ENCODE peak calls at places on chromosome 3, in five cellular contexts. One of them, this sample, is unnamed. For H3K4me1, the result is how much of the 10 kb centered on the place peaks cover.

GRCh38 chr3:15291589-15292541 is 40.5 kb downstream of the SH3BP5 start:
- DNase-seq in colonic mucosa: no peak
- DNase-seq in A549: no peak
- DNase-seq in thoracic aorta: no peak
- DNase-seq in mesenchymal stem cell: peak
- DNase-seq in this sample: no peak

GRCh38 chr3:9552252-9552999 is 1.2 kb downstream of the LHFPL4 start:
- DNase-seq in colonic mucosa: peak
- DNase-seq in A549: peak
- DNase-seq in thoracic aorta: no peak
- DNase-seq in mesenchymal stem cell: peak
- DNase-seq in this sample: no peak

GRCh38 chr3:11820540-11821041 is 26.1 kb downstream of the TAMM41 start:
- DNase-seq in colonic mucosa: no peak
- DNase-seq in A549: peak
- DNase-seq in thoracic aorta: no peak
- DNase-seq in mesenchymal stem cell: peak
- DNase-seq in this sample: no peak

GRCh38 chr3:24640330-24640877 is 145.8 kb upstream of the THRB start:
- DNase-seq in colonic mucosa: peak
- DNase-seq in A549: peak
- DNase-seq in thoracic aorta: no peak
- DNase-seq in mesenchymal stem cell: peak
- DNase-seq in this sample: no peak

GRCh38 chr3:53495518-53496501 is 1.4 kb downstream of the CACNA1D start:
- DNase-seq in colonic mucosa: peak
- DNase-seq in A549: no peak
- DNase-seq in thoracic aorta: no peak
- DNase-seq in mesenchymal stem cell: no peak
- DNase-seq in this sample: no peak

GRCh38 chr3:101102678-101103296 is 109.6 kb upstream of the ABI3BP start:
- DNase-seq in colonic mucosa: no peak
- DNase-seq in A549: no peak
- DNase-seq in thoracic aorta: no peak
- DNase-seq in mesenchymal stem cell: peak
- DNase-seq in this sample: no peak

GRCh38 chr3:197103766-197104165 is 74.1 kb upstream of the MELTF start:
- DNase-seq in colonic mucosa: no peak
- DNase-seq in A549: no peak
- DNase-seq in thoracic aorta: no peak
- DNase-seq in mesenchymal stem cell: peak
- DNase-seq in this sample: no peak

GRCh38 chr3:197001106-197001971 is 28.3 kb downstream of the MELTF start:
- DNase-seq in colonic mucosa: no peak
- DNase-seq in A549: no peak
- DNase-seq in thoracic aorta: no peak
- DNase-seq in mesenchymal stem cell: no peak
- DNase-seq in this sample: no peak

GRCh38 chr3:196268270-196269163 is 19.0 kb downstream of the PCYT1A start:
- DNase-seq in colonic mucosa: no peak
- DNase-seq in A549: peak
- DNase-seq in thoracic aorta: no peak
- DNase-seq in mesenchymal stem cell: peak
- DNase-seq in this sample: no peak

GRCh38 chr3:41304603-41305002 is 105.3 kb downstream of the CTNNB1 start:
- DNase-seq in colonic mucosa: no peak
- DNase-seq in A549: peak
- DNase-seq in thoracic aorta: no peak
- DNase-seq in mesenchymal stem cell: no peak
- DNase-seq in this sample: no peak

GRCh38 chr3:126358816-126359181 is 1.6 kb upstream of the KLF15 start:
- DNase-seq in colonic mucosa: no peak
- DNase-seq in A549: no peak
- DNase-seq in thoracic aorta: no peak
- DNase-seq in mesenchymal stem cell: no peak
- DNase-seq in this sample: no peak

GRCh38 chr3:180117381-180118163 is 80.8 kb upstream of the PEX5L start:
- DNase-seq in colonic mucosa: no peak
- DNase-seq in A549: no peak
- DNase-seq in thoracic aorta: no peak
- DNase-seq in mesenchymal stem cell: no peak
- DNase-seq in this sample: no peak

GRCh38 chr3:48268936-48269551 is 28.1 kb downstream of the ZNF589 start:
- DNase-seq in colonic mucosa: peak
- DNase-seq in A549: no peak
- DNase-seq in thoracic aorta: no peak
- DNase-seq in mesenchymal stem cell: no peak
- DNase-seq in this sample: peak

GRCh38 chr3:196753201-196753600 is 13.5 kb downstream of the PAK2 start:
- DNase-seq in colonic mucosa: no peak
- DNase-seq in A549: no peak
- DNase-seq in thoracic aorta: no peak
- DNase-seq in mesenchymal stem cell: no peak
- DNase-seq in this sample: no peak

GRCh38 chr3:129084501-129084900 is 23.9 kb downstream of the GP9 start:
- DNase-seq in colonic mucosa: no peak
- DNase-seq in A549: no peak
- DNase-seq in thoracic aorta: no peak
- DNase-seq in mesenchymal stem cell: no peak
- DNase-seq in this sample: no peak

GRCh38 chr3:133894334-133895207 is 1.1 kb downstream of the RAB6B start:
- DNase-seq in colonic mucosa: no peak
- DNase-seq in A549: no peak
- DNase-seq in thoracic aorta: no peak
- DNase-seq in mesenchymal stem cell: no peak
- DNase-seq in this sample: no peak

GRCh38 chr3:154304116-154304786 is 20.0 kb downstream of the DHX36 start:
- DNase-seq in colonic mucosa: no peak
- DNase-seq in A549: no peak
- DNase-seq in thoracic aorta: no peak
- DNase-seq in mesenchymal stem cell: no peak
- DNase-seq in this sample: no peak

GRCh38 chr3:119695480-119695879 is 7.3 kb upstream of the CFAP91 start:
- DNase-seq in colonic mucosa: no peak
- DNase-seq in A549: peak
- DNase-seq in thoracic aorta: no peak
- DNase-seq in mesenchymal stem cell: no peak
- DNase-seq in this sample: no peak

GRCh38 chr3:143002083-143002712 is 828 bp downstream of the U2SURP start:
- DNase-seq in colonic mucosa: no peak
- DNase-seq in A549: peak
- DNase-seq in thoracic aorta: no peak
- DNase-seq in mesenchymal stem cell: peak
- DNase-seq in this sample: no peak

GRCh38 chr3:58962816-58963215 is 87.0 kb downstream of the CFAP20DC start:
- DNase-seq in colonic mucosa: no peak
- DNase-seq in A549: no peak
- DNase-seq in thoracic aorta: no peak
- DNase-seq in mesenchymal stem cell: no peak
- DNase-seq in this sample: no peak

GRCh38 chr3:97764186-97765055 is at the start of gene ARL6:
- DNase-seq in colonic mucosa: peak
- DNase-seq in A549: peak
- DNase-seq in thoracic aorta: peak
- DNase-seq in mesenchymal stem cell: peak
- DNase-seq in this sample: peak

GRCh38 chr3:31724681-31725080 is 192.0 kb downstream of the STT3B start:
- DNase-seq in colonic mucosa: no peak
- DNase-seq in A549: peak
- DNase-seq in thoracic aorta: no peak
- DNase-seq in mesenchymal stem cell: peak
- DNase-seq in this sample: no peak

GRCh38 chr3:128726691-128727031 is 678 bp downstream of the RAB7A start:
- DNase-seq in colonic mucosa: peak
- DNase-seq in A549: peak
- DNase-seq in thoracic aorta: peak
- DNase-seq in mesenchymal stem cell: peak
- DNase-seq in this sample: peak

GRCh38 chr3:192005989-192006388 is 545.0 kb downstream of the PYDC2 start:
- DNase-seq in colonic mucosa: no peak
- DNase-seq in A549: no peak
- DNase-seq in thoracic aorta: no peak
- DNase-seq in mesenchymal stem cell: no peak
- DNase-seq in this sample: no peak

GRCh38 chr3:159560214-159561004 is 428.2 kb upstream of the IL12A start:
- DNase-seq in colonic mucosa: no peak
- DNase-seq in A549: no peak
- DNase-seq in thoracic aorta: no peak
- DNase-seq in mesenchymal stem cell: no peak
- DNase-seq in this sample: no peak

GRCh38 chr3:10783360-10784346 is 32.4 kb upstream of the SLC6A11 start:
- DNase-seq in colonic mucosa: peak
- DNase-seq in A549: peak
- DNase-seq in thoracic aorta: no peak
- DNase-seq in mesenchymal stem cell: peak
- DNase-seq in this sample: no peak

GRCh38 chr3:32195995-32196540 is 42.4 kb upstream of the CMTM8 start:
- DNase-seq in colonic mucosa: no peak
- DNase-seq in A549: no peak
- DNase-seq in thoracic aorta: no peak
- DNase-seq in mesenchymal stem cell: no peak
- DNase-seq in this sample: no peak

GRCh38 chr3:42490243-42490642 is 12.2 kb upstream of the VIPR1 start:
- DNase-seq in colonic mucosa: peak
- DNase-seq in A549: peak
- DNase-seq in thoracic aorta: no peak
- DNase-seq in mesenchymal stem cell: peak
- DNase-seq in this sample: peak

GRCh38 chr3:134312873-134313838 is 61.1 kb downstream of the AMOTL2 start:
- DNase-seq in colonic mucosa: peak
- DNase-seq in A549: peak
- DNase-seq in thoracic aorta: no peak
- DNase-seq in mesenchymal stem cell: peak
- DNase-seq in this sample: peak

GRCh38 chr3:129461022-129461421 is 21.0 kb downstream of the IFT122 start:
- DNase-seq in colonic mucosa: no peak
- DNase-seq in A549: no peak
- DNase-seq in thoracic aorta: no peak
- DNase-seq in mesenchymal stem cell: peak
- DNase-seq in this sample: no peak

GRCh38 chr3:139601191-139601961 is 61.8 kb upstream of the RBP1 start:
- DNase-seq in colonic mucosa: no peak
- DNase-seq in A549: peak
- DNase-seq in thoracic aorta: no peak
- DNase-seq in mesenchymal stem cell: no peak
- DNase-seq in this sample: no peak

GRCh38 chr3:12442654-12443501 is 41.4 kb upstream of the TSEN2 start:
- DNase-seq in colonic mucosa: no peak
- DNase-seq in A549: no peak
- DNase-seq in thoracic aorta: no peak
- DNase-seq in mesenchymal stem cell: no peak
- DNase-seq in this sample: no peak

GRCh38 chr3:10804183-10804648 is 11.8 kb upstream of the SLC6A11 start:
- DNase-seq in colonic mucosa: no peak
- DNase-seq in A549: no peak
- DNase-seq in thoracic aorta: no peak
- DNase-seq in mesenchymal stem cell: no peak
- DNase-seq in this sample: no peak

GRCh38 chr3:46078712-46079400 is 51.6 kb upstream of the XCR1 start:
- DNase-seq in colonic mucosa: peak
- DNase-seq in A549: peak
- DNase-seq in thoracic aorta: peak
- DNase-seq in mesenchymal stem cell: peak
- DNase-seq in this sample: peak
- H3K27ac ChIP-seq in colonic mucosa: no peak
- H3K27ac ChIP-seq in A549: no peak
- H3K27ac ChIP-seq in thoracic aorta: no peak
- H3K27ac ChIP-seq in mesenchymal stem cell: no peak
- H3K27ac ChIP-seq in this sample: no peak

GRCh38 chr3:30640856-30641255 is 34.5 kb downstream of the TGFBR2 start:
- DNase-seq in colonic mucosa: no peak
- DNase-seq in A549: no peak
- DNase-seq in thoracic aorta: no peak
- DNase-seq in mesenchymal stem cell: no peak
- DNase-seq in this sample: no peak
- H3K4me1 ChIP-seq in colonic mucosa: under half
- H3K4me1 ChIP-seq in A549: under half
- H3K4me1 ChIP-seq in thoracic aorta: half or more
- H3K4me1 ChIP-seq in mesenchymal stem cell: under half
- H3K4me1 ChIP-seq in this sample: under half

GRCh38 chr3:171384101-171384891 is 75.9 kb downstream of the TNIK start:
- DNase-seq in colonic mucosa: no peak
- DNase-seq in A549: no peak
- DNase-seq in thoracic aorta: no peak
- DNase-seq in mesenchymal stem cell: peak
- DNase-seq in this sample: no peak
- H3K27ac ChIP-seq in colonic mucosa: no peak
- H3K27ac ChIP-seq in A549: no peak
- H3K27ac ChIP-seq in thoracic aorta: no peak
- H3K27ac ChIP-seq in mesenchymal stem cell: no peak
- H3K27ac ChIP-seq in this sample: peak

GRCh38 chr3:82586414-82586813 is 825.0 kb upstream of the GBE1 start:
- DNase-seq in colonic mucosa: no peak
- DNase-seq in A549: no peak
- DNase-seq in thoracic aorta: no peak
- DNase-seq in mesenchymal stem cell: no peak
- DNase-seq in this sample: no peak

GRCh38 chr3:82587174-82587573 is 825.7 kb upstream of the GBE1 start:
- DNase-seq in colonic mucosa: no peak
- DNase-seq in A549: no peak
- DNase-seq in thoracic aorta: no peak
- DNase-seq in mesenchymal stem cell: no peak
- DNase-seq in this sample: no peak

GRCh38 chr3:82581350-82581749 is 819.9 kb upstream of the GBE1 start:
- DNase-seq in colonic mucosa: no peak
- DNase-seq in A549: no peak
- DNase-seq in thoracic aorta: no peak
- DNase-seq in mesenchymal stem cell: no peak
- DNase-seq in this sample: no peak
- H3K4me1 ChIP-seq in colonic mucosa: under half
- H3K4me1 ChIP-seq in A549: under half
- H3K4me1 ChIP-seq in thoracic aorta: under half
- H3K4me1 ChIP-seq in mesenchymal stem cell: under half
- H3K4me1 ChIP-seq in this sample: under half

DNA sequence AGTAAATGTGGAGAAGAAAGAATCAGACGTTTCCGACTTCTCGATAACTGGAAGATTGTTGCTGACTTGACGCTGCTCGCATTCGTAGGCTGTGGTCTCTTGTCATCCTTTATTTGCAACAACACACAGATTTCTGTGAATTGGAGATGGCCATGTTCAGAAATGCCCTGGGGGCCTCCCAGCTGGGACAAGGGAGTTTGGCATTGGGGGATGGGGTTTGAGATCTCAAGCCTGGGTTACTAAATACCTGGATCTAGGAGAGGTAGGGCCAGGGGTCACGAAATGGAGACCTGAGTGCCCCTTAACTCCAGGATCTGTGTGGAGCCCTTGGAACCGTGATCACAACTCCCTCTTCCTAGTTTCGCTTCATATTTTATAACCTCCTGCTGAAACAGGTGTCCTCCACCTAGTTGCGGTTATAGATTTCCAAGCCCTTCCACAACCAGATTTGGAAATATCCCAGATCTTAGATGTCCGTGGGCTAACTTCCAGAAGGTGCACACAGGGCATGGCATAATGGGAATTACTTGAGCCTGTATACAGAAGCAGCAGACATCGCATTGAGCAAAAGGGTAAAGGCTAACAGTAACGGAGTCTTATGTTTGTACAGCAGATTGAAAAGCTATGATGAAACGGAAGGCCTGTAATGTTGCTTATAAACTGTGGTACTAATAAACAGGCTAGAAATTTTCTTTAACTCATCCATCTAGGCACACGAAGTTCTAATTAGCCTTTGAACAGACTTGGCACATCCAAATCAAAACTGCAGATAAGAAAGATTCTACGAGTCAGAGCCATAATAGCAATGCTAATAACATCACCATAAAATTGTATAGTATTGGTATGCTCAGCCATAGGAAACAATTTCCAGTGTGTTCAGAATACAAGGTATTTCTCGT is 999 bp upstream of the USF3 start:
- DNase-seq in colonic mucosa: peak
- DNase-seq in A549: no peak
- DNase-seq in thoracic aorta: no peak
- DNase-seq in mesenchymal stem cell: peak
- DNase-seq in this sample: peak
- H3K27ac ChIP-seq in colonic mucosa: peak
- H3K27ac ChIP-seq in A549: peak
- H3K27ac ChIP-seq in thoracic aorta: peak
- H3K27ac ChIP-seq in mesenchymal stem cell: peak
- H3K27ac ChIP-seq in this sample: peak